ENCODE peak calls at places on chromosomes 16 and 17, in eight cellular contexts. U, M, R, Y, A, Q, T and Z are unnamed samples.
A peak's percentile ranks its signal among the peaks of the same experiment; 100 is the strongest.

GRCh38 chr17:82869536-82869935 is 29.7 kb upstream of the ZNF750 start:
- DNase-seq in Y (no peak), U (no peak), A (no peak), R (no peak), Q (no peak), M (no peak), T (no peak), Z (no peak)

GRCh38 chr16:46728804-46729203 is 19.3 kb downstream of the MYLK3 start:
- DNase-seq in Y (no peak), R (no peak), T (no peak), A (no peak), Q (no peak), M (no peak), U (no peak), Z (no peak)

GRCh38 chr16:31880322-31880979 is 6.8 kb downstream of the ZNF267 start:
- DNase-seq in Y (peak; percentile 80), U (peak; percentile 83), Q (peak; percentile 75), R (no peak), A (peak; percentile 23), T (no peak), M (no peak), Z (no peak)

GRCh38 chr16:19980866-19981265 is 92.8 kb downstream of the GPR139 start:
- DNase-seq in A (no peak), T (peak; percentile 41), M (no peak), U (no peak), Q (no peak), R (peak; percentile 12), Y (peak; percentile 3), Z (peak; percentile 8)

GRCh38 chr16:28155293-28155692 is 56.5 kb downstream of the XPO6 start:
- DNase-seq in A (no peak), M (no peak), T (no peak), R (no peak), Q (no peak), U (peak; percentile 47), Y (peak; percentile 24), Z (no peak)

GRCh38 chr17:78329263-78330059 is 30.4 kb downstream of the SOCS3 start:
- DNase-seq in M (no peak), Y (peak; percentile 77), T (peak; percentile 41), Q (peak; percentile 85), A (no peak), U (peak; percentile 75), R (no peak), Z (no peak)

GRCh38 chr17:38981640-38982039 is 14.4 kb upstream of the FBXO47 start:
- DNase-seq in Q (no peak), A (no peak), T (no peak), M (no peak), Y (peak; percentile 17), R (no peak), U (no peak), Z (no peak)

GRCh38 chr16:82524939-82525338 is 101.8 kb upstream of the CDH13 start:
- DNase-seq in Y (no peak), U (no peak), A (no peak), R (no peak), Q (no peak), M (no peak), T (no peak), Z (no peak)

GRCh38 chr17:4249452-4250029 is 14.2 kb downstream of the ANKFY1 start:
- DNase-seq in U (peak; percentile 60), M (no peak), T (peak; percentile 58), Y (peak; percentile 38), A (peak; percentile 64), Q (no peak), R (peak; percentile 54), Z (no peak)

GRCh38 chr17:71760062-71760720 is 360.6 kb upstream of the SOX9 start:
- DNase-seq in U (peak; percentile 57), Y (peak; percentile 61), M (no peak), T (no peak), Q (no peak), R (no peak), A (no peak), Z (no peak)
- TF ChIP-seq CTCF in U (peak; percentile 15), Y (no peak), M (no peak), T (peak; percentile 38), Q (peak; percentile 40), R (no peak), A (no peak), Z (no peak)

GRCh38 chr17:17663160-17664072 is 17.8 kb upstream of the RAI1 start:
- DNase-seq in Y (peak; percentile 97), A (peak; percentile 92), U (peak; percentile 95), M (peak; percentile 29), T (peak; percentile 92), Q (peak; percentile 96), R (peak; percentile 89), Z (peak; percentile 81)

GRCh38 chr17:17661134-17661533 is 20.1 kb upstream of the RAI1 start:
- DNase-seq in Y (no peak), T (no peak), M (no peak), Q (no peak), A (no peak), R (no peak), U (no peak), Z (no peak)

GRCh38 chr17:17664073-17664470 is 17.2 kb upstream of the RAI1 start:
- DNase-seq in T (no peak), A (no peak), Q (no peak), M (no peak), R (no peak), U (no peak), Y (no peak), Z (no peak)

GRCh38 chr17:17659340-17659739 is 21.9 kb upstream of the RAI1 start:
- DNase-seq in T (no peak), M (no peak), A (no peak), R (no peak), U (no peak), Q (no peak), Y (no peak), Z (no peak)

GRCh38 chr17:17661834-17662233 is 19.4 kb upstream of the RAI1 start:
- DNase-seq in Q (no peak), U (no peak), T (peak; percentile 64), Y (no peak), A (no peak), M (no peak), R (no peak), Z (no peak)
- TF ChIP-seq CTCF in Q (peak; percentile 62), U (peak; percentile 10), T (peak; percentile 40), Y (no peak), A (no peak), M (no peak), R (no peak), Z (peak; percentile 23)

GRCh38 chr17:50176559-50177471 is 11.0 kb downstream of the SGCA start:
- DNase-seq in T (no peak), Y (no peak), U (no peak), A (no peak), Q (peak; percentile 26), M (no peak), R (no peak), Z (no peak)
- TF ChIP-seq CTCF in T (peak; percentile 37), Y (peak; percentile 14), U (no peak), A (no peak), Q (peak; percentile 46), M (peak; percentile 34), R (no peak), Z (peak; percentile 51)

GRCh38 chr17:80035937-80036714 is at the start of gene CCDC40:
- DNase-seq in T (peak; percentile 99), R (peak; percentile 82), M (peak; percentile 87), Q (peak; percentile 71), Y (peak; percentile 59), A (peak; percentile 90), U (peak; percentile 70), Z (peak; percentile 93)
- TF ChIP-seq CTCF in T (no peak), R (no peak), M (no peak), Q (peak; percentile 34), Y (peak; percentile 3), A (no peak), U (no peak), Z (peak; percentile 3)

GRCh38 chr16:85546585-85547447 is 66.3 kb upstream of the GSE1 start:
- DNase-seq in U (no peak), Q (no peak), R (no peak), Y (no peak), A (no peak), M (no peak), T (no peak), Z (no peak)
- TF ChIP-seq CTCF in U (peak; percentile 27), Q (no peak), R (no peak), Y (no peak), A (no peak), M (peak; percentile 44), T (no peak), Z (no peak)

GRCh38 chr17:9843152-9844010 is 17.7 kb downstream of the GLP2R start:
- DNase-seq in A (no peak), M (no peak), R (no peak), Y (peak; percentile 24), Q (no peak), U (no peak), T (no peak), Z (no peak)

GRCh38 chr17:9845306-9845705 is 19.6 kb downstream of the GLP2R start:
- DNase-seq in Y (no peak), R (no peak), Q (no peak), M (no peak), A (no peak), T (no peak), U (no peak), Z (no peak)

GRCh38 chr17:9844153-9844552 is 18.4 kb downstream of the GLP2R start:
- DNase-seq in R (no peak), Y (no peak), A (no peak), Q (no peak), U (no peak), T (no peak), M (no peak), Z (no peak)

GRCh38 chr17:9839433-9839832 is 13.7 kb downstream of the GLP2R start:
- DNase-seq in R (no peak), T (no peak), U (no peak), Y (peak; percentile 26), M (no peak), A (no peak), Q (no peak), Z (peak; percentile 17)

GRCh38 chr17:9842057-9842758 is 16.5 kb downstream of the GLP2R start:
- DNase-seq in Q (peak; percentile 9), T (no peak), M (peak; percentile 61), A (no peak), U (peak; percentile 90), R (no peak), Y (peak; percentile 77), Z (no peak)
- TF ChIP-seq CTCF in Q (no peak), T (no peak), M (no peak), A (no peak), U (no peak), R (no peak), Y (no peak), Z (no peak)